ENCODE peak calls at places on chromosome 10, in seven cellular contexts. X is upper lobe of right lung, H is GM06990, F is choroid plexus epithelial cell, P is GM04504, N is occipital lobe, C is AG09309. G is an unnamed sample.

GRCh38 chr10:58818889-58819288 is 306.2 kb downstream of the BICC1 start:
- DNase-seq in N (no peak), X (no peak), C (no peak), F (peak), H (no peak), P (peak), G (no peak)

GRCh38 chr10:102804382-102804781 is 32.8 kb downstream of the CYP17A1 start:
- DNase-seq in C (no peak), H (no peak), N (no peak), F (no peak), X (no peak), P (no peak), G (no peak)

GRCh38 chr10:12479437-12479844 is 130.1 kb downstream of the CAMK1D start:
- DNase-seq in C (no peak), X (no peak), N (no peak), H (no peak), F (no peak), P (no peak), G (no peak)

GRCh38 chr10:132841254-132841975 is 55.5 kb upstream of the NKX6-2 start:
- DNase-seq in C (no peak), X (peak), N (no peak), H (no peak), P (no peak), F (no peak), G (no peak)

GRCh38 chr10:86545097-86545496 is 23.5 kb upstream of the WAPL start:
- DNase-seq in F (no peak), P (no peak), C (no peak), N (no peak), X (no peak), H (no peak), G (no peak)

GRCh38 chr10:17025444-17026295 is 103.9 kb downstream of the CUBN start:
- DNase-seq in N (peak), F (peak), X (no peak), C (peak), P (peak), H (peak), G (no peak)

GRCh38 chr10:62623223-62623622 is 181.3 kb upstream of the ADO start:
- DNase-seq in P (no peak), X (no peak), H (no peak), F (no peak), N (no peak), C (no peak), G (no peak)

GRCh38 chr10:3455385-3456334 is 283.1 kb upstream of the PITRM1 start:
- DNase-seq in N (no peak), C (no peak), X (no peak), F (peak), P (no peak), H (no peak), G (no peak)

GRCh38 chr10:126979311-126979710 is 74.1 kb downstream of the DOCK1 start:
- DNase-seq in X (no peak), P (no peak), N (no peak), C (no peak), H (no peak), F (no peak), G (no peak)

GRCh38 chr10:60955957-60956425 is 12.0 kb upstream of the RHOBTB1 start:
- DNase-seq in P (no peak), F (peak), N (no peak), H (no peak), X (no peak), C (no peak), G (no peak)

GRCh38 chr10:132146941-132147915 is 39.5 kb upstream of the DPYSL4 start:
- DNase-seq in C (no peak), F (no peak), X (peak), P (no peak), N (no peak), H (no peak), G (no peak)

GRCh38 chr10:94133239-94133638 is 139.5 kb downstream of the PLCE1 start:
- DNase-seq in P (no peak), H (no peak), N (no peak), C (no peak), X (no peak), F (no peak), G (no peak)

GRCh38 chr10:86871563-86872183 is 85.7 kb downstream of the MMRN2 start:
- DNase-seq in C (no peak), P (no peak), N (no peak), H (no peak), X (no peak), F (peak), G (no peak)

GRCh38 chr10:79137404-79137803 is 68.6 kb downstream of the ZMIZ1 start:
- DNase-seq in X (no peak), N (no peak), H (no peak), F (no peak), P (no peak), C (no peak), G (no peak)

GRCh38 chr10:21296575-21297355 is 228.7 kb downstream of the SKIDA1 start:
- DNase-seq in P (no peak), H (no peak), F (no peak), C (no peak), N (no peak), X (no peak), G (no peak)

GRCh38 chr10:69628876-69629275 is 1.2 kb upstream of the FAM241B start:
- DNase-seq in N (no peak), C (no peak), H (no peak), P (no peak), X (no peak), F (no peak), G (no peak)

GRCh38 chr10:114413398-114413797 is 9.1 kb upstream of the AFAP1L2 start:
- DNase-seq in X (peak), P (no peak), N (no peak), F (no peak), H (no peak), C (no peak), G (no peak)

GRCh38 chr10:6625428-6625827 is 45.4 kb upstream of the PRKCQ start:
- DNase-seq in N (no peak), X (no peak), F (no peak), H (no peak), P (no peak), C (no peak), G (no peak)

GRCh38 chr10:24802378-24802777 is 78.7 kb upstream of the ARHGAP21 start:
- DNase-seq in N (no peak), P (no peak), X (no peak), C (no peak), F (no peak), H (no peak), G (no peak)

GRCh38 chr10:111087331-111087756 is 10.5 kb downstream of the ADRA2A start:
- DNase-seq in N (no peak), F (no peak), P (no peak), X (no peak), H (no peak), C (no peak), G (no peak)

G was measured in GM13977.